ENCODE peak calls at places on chromosomes 3 and 15, in eight cellular contexts. B is left ventricle myocardium superior; C is RWPE2; V is stimulated activated naive CD8-positive, alpha-beta T cell treated with anti-CD3 and anti-CD28 coated beads, Interleukin-15, Interleukin-2, amounts not matched to agents 100 U/mL and 50 U/mL, for 24 hours; Z is fibroblast of lung; R is naive thymus-derived CD8-positive, alpha-beta T cell; Y is activated CD8-positive, alpha-beta memory T cell treated with anti-CD3 and anti-CD28 coated beads for 48 hours; G is PC-9. M is an unnamed sample.

GRCh38 chr3:10322355-10322715 is 1.4 kb upstream of the SEC13 start:
- DNase-seq in B (no peak), C (no peak), V (no peak), Z (no peak), R (no peak), Y (no peak), G (peak), M (peak)

GRCh38 chr3:179760944-179761343 is 108.1 kb downstream of the USP13 start:
- DNase-seq in B (no peak), C (no peak), V (no peak), Z (peak), R (no peak), Y (no peak), G (no peak), M (no peak)

GRCh38 chr15:51025454-51025846 is 69.3 kb downstream of the TNFAIP8L3 start:
- DNase-seq in B (no peak), C (no peak), V (no peak), Z (no peak), R (no peak), Y (no peak), G (no peak), M (no peak)

GRCh38 chr15:79408041-79408440 is 24.1 kb upstream of the MINAR1 start:
- DNase-seq in B (no peak), C (no peak), V (no peak), Z (peak), R (no peak), Y (no peak), G (no peak), M (no peak)

GRCh38 chr3:50651445-50651844 is 23.3 kb upstream of the DOCK3 start:
- DNase-seq in B (no peak), C (no peak), V (no peak), Z (no peak), R (no peak), Y (no peak), G (no peak), M (no peak)

GRCh38 chr3:175397407-175397806 is 538.3 kb downstream of the NAALADL2 start:
- DNase-seq in B (no peak), C (no peak), V (no peak), Z (no peak), R (no peak), Y (no peak), G (no peak), M (no peak)

GRCh38 chr3:78645628-78646310 is 1122.0 kb downstream of the ROBO1 start:
- DNase-seq in B (no peak), C (no peak), V (no peak), Z (peak), R (no peak), Y (no peak), G (peak), M (peak)

GRCh38 chr3:143716731-143717130 is 131.5 kb downstream of the SLC9A9 start:
- DNase-seq in B (no peak), C (no peak), V (no peak), Z (peak), R (no peak), Y (no peak), G (no peak), M (no peak)

GRCh38 chr15:90650956-90651689 is 66.0 kb upstream of the BLM start:
- DNase-seq in B (no peak), C (no peak), V (no peak), Z (no peak), R (no peak), Y (no peak), G (no peak), M (no peak)

GRCh38 chr3:128476659-128477058 is 10.0 kb upstream of the DNAJB8 start:
- DNase-seq in B (no peak), C (no peak), V (no peak), Z (no peak), R (no peak), Y (no peak), G (no peak), M (no peak)

GRCh38 chr3:169324454-169324789 is 339.1 kb downstream of the MECOM start:
- DNase-seq in B (no peak), C (no peak), V (no peak), Z (no peak), R (no peak), Y (no peak), G (no peak), M (no peak)

GRCh38 chr3:8975081-8976020 is 12.1 kb upstream of the RAD18 start:
- DNase-seq in B (no peak), C (no peak), V (no peak), Z (no peak), R (no peak), Y (no peak), G (no peak), M (no peak)

GRCh38 chr3:175432338-175433025 is 573.3 kb downstream of the NAALADL2 start:
- DNase-seq in B (no peak), C (no peak), V (no peak), Z (peak), R (no peak), Y (no peak), G (no peak), M (no peak)

GRCh38 chr3:178352300-178353021 is 183.8 kb upstream of the KCNMB2 start:
- DNase-seq in B (no peak), C (no peak), V (no peak), Z (peak), R (no peak), Y (no peak), G (peak), M (no peak)

GRCh38 chr3:192188218-192188835 is 539.0 kb downstream of the FGF12 start:
- DNase-seq in B (peak), C (no peak), V (peak), Z (peak), R (peak), Y (no peak), G (peak), M (peak)

GRCh38 chr3:175192536-175192935 is 333.4 kb downstream of the NAALADL2 start:
- DNase-seq in B (no peak), C (no peak), V (no peak), Z (peak), R (no peak), Y (no peak), G (no peak), M (peak)

GRCh38 chr3:72907851-72908620 is 20.2 kb downstream of the GXYLT2 start:
- DNase-seq in B (peak), C (no peak), V (no peak), Z (peak), R (no peak), Y (no peak), G (peak), M (no peak)

GRCh38 chr3:111252795-111253194 is 181.2 kb downstream of the NECTIN3 start:
- DNase-seq in B (no peak), C (no peak), V (no peak), Z (peak), R (no peak), Y (no peak), G (no peak), M (no peak)